ENCODE peak calls at places on chromosomes 13 and 19, in five cellular contexts. G is AG10803, R is astrocyte of the cerebellum, E is cardiac muscle cell, X is endothelial cell of umbilical vein. F is an unnamed sample.

GRCh38 chr13:69928262-69928661 is 179.4 kb upstream of the ATXN8OS start:
- DNase-seq in G (no peak), R (no peak), E (no peak), X (no peak), F (no peak)

GRCh38 chr13:55516610-55517009 is 1624.1 kb upstream of the PRR20A start:
- DNase-seq in G (no peak), R (no peak), E (no peak), X (no peak), F (no peak)

GRCh38 chr13:33642374-33643065 is 175.4 kb upstream of the RFC3 start:
- DNase-seq in G (peak; percentile 97), R (no peak), E (no peak), X (no peak), F (peak; percentile 95)

GRCh38 chr19:54388001-54388802 is 23.5 kb upstream of the LAIR1 start:
- DNase-seq in G (no peak), R (no peak), E (no peak), X (peak; percentile 26), F (no peak)

GRCh38 chr13:25267715-25268114 is 19.6 kb downstream of the MTMR6 start:
- DNase-seq in G (peak; percentile 12), R (no peak), E (no peak), X (peak; percentile 9), F (peak; percentile 50)

GRCh38 chr13:36965767-36966166 is 33.4 kb downstream of the ALG5 start:
- DNase-seq in G (peak; percentile 67), R (peak; percentile 16), E (no peak), X (peak; percentile 95), F (peak; percentile 86)

GRCh38 chr19:13796301-13797057 is 1.2 kb downstream of the ZSWIM4 start:
- DNase-seq in G (peak; percentile 95), R (peak; percentile 91), E (no peak), X (peak; percentile 94), F (peak; percentile 96)

GRCh38 chr13:114021464-114022308 is 47.8 kb upstream of the C13orf46 start:
- DNase-seq in G (no peak), R (no peak), E (no peak), X (no peak), F (no peak)

GRCh38 chr19:11058246-11059030 is 30.8 kb upstream of the LDLR start:
- DNase-seq in G (no peak), R (no peak), E (no peak), X (no peak), F (no peak)

GRCh38 chr19:3532154-3533019 is 6.6 kb upstream of the TEKTIP1 start:
- DNase-seq in G (no peak), R (no peak), E (no peak), X (no peak), F (no peak)

GRCh38 chr19:3533020-3533408 is 6.0 kb upstream of the TEKTIP1 start:
- DNase-seq in G (no peak), R (no peak), E (no peak), X (no peak), F (no peak)

GRCh38 chr19:3533563-3534216 is 5.3 kb upstream of the TEKTIP1 start:
- DNase-seq in G (no peak), R (no peak), E (no peak), X (no peak), F (no peak)

GRCh38 chr19:3530389-3530788 is 8.6 kb upstream of the TEKTIP1 start:
- DNase-seq in G (no peak), R (no peak), E (no peak), X (no peak), F (no peak)

DNA sequence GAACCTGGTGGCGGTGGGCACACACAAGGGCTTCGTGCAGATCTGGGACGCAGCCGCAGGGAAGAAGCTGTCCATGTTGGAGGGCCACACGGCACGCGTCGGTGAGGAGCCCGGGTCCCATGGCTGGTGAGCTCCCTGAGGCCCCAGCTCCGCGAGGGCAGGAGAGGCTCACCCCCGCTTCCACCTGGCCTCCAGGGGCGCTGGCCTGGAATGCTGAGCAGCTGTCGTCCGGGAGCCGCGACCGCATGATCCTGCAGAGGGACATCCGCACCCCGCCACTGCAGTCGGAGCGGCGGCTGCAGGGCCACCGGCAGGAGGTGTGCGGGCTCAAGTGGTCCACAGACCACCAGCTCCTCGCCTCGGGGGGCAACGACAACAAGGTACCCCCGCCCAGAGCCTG is 7.3 kb upstream of the TEKTIP1 start:
- DNase-seq in G (no peak), R (no peak), E (no peak), X (no peak), F (no peak)
- H3K4me3 ChIP-seq in G (no peak overlapping the region), R (no peak overlapping the region), E (no peak overlapping the region), X (no peak overlapping the region), F (no peak overlapping the region)

DNA sequence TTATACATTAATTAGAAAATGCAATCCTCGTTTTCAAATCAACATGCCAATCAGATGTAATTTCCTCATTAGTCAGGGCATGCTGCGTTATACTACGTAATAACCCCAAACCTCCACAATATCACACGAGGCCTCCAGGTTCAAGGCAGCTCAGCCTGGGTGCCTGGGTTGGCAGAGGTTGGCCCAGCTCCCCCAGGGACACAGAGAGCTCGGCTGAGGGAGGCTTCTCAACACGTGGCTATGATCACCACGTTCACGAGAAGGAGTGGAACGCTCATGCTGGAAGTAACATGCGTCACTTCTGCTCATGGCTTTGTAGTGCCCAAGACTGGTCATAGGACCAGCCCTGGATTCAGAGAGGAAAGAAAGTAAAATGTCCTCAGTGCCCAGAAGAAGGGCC is 144.9 kb upstream of the SOX1 start:
- DNase-seq in G (no peak), R (no peak), E (no peak), X (no peak), F (no peak)
- H3K4me3 ChIP-seq in G (no peak overlapping the region), R (no peak overlapping the region), E (no peak overlapping the region), X (no peak overlapping the region), F (no peak overlapping the region)

GRCh38 chr19:47107201-47107952 is 6.2 kb downstream of the ZC3H4 start:
- DNase-seq in G (no peak), R (no peak), E (no peak), X (peak; percentile 57), F (no peak)

GRCh38 chr19:47110521-47111080 is 3.0 kb downstream of the ZC3H4 start:
- DNase-seq in G (no peak), R (no peak), E (no peak), X (peak; percentile 30), F (no peak)

GRCh38 chr19:47107953-47108746 is 5.4 kb downstream of the ZC3H4 start:
- DNase-seq in G (peak; percentile 42), R (no peak), E (no peak), X (peak; percentile 18), F (no peak)

GRCh38 chr19:47109541-47110375 is 3.8 kb downstream of the ZC3H4 start:
- DNase-seq in G (peak; percentile 47), R (no peak), E (no peak), X (peak; percentile 89), F (peak; percentile 62)

GRCh38 chr19:47109177-47109540 is 4.4 kb downstream of the ZC3H4 start:
- DNase-seq in G (no peak), R (no peak), E (no peak), X (no peak), F (no peak)
- H3K4me3 ChIP-seq in G (peak overlapping the region; percentile 94), R (peak overlapping the region; percentile 96), E (no peak overlapping the region), X (peak overlapping the region; percentile 93), F (peak overlapping the region; percentile 98)

GRCh38 chr19:50325310-50326100 is 3.7 kb downstream of the KCNC3 start:
- DNase-seq in G (peak; percentile 16), R (no peak), E (peak; percentile 96), X (peak; percentile 60), F (peak; percentile 47)
- H3K4me3 ChIP-seq in G (no peak overlapping the region), R (no peak overlapping the region), E (peak overlapping the region; percentile 9), X (no peak overlapping the region), F (no peak overlapping the region)

GRCh38 chr19:48750351-48750750 is 2.1 kb downstream of the FUT1 start:
- DNase-seq in G (no peak), R (no peak), E (no peak), X (no peak), F (no peak)

GRCh38 chr19:48746120-48746519 is 589 bp downstream of the IZUMO1 start:
- DNase-seq in G (no peak), R (no peak), E (no peak), X (no peak), F (no peak)

GRCh38 chr19:48749571-48750198 is 2.8 kb downstream of the FUT1 start:
- DNase-seq in G (no peak), R (no peak), E (no peak), X (no peak), F (no peak)

GRCh38 chr19:48745208-48745995 is 1.3 kb downstream of the IZUMO1 start:
- DNase-seq in G (peak; percentile 43), R (peak; percentile 23), E (peak; percentile 68), X (peak; percentile 56), F (peak; percentile 72)

DNA sequence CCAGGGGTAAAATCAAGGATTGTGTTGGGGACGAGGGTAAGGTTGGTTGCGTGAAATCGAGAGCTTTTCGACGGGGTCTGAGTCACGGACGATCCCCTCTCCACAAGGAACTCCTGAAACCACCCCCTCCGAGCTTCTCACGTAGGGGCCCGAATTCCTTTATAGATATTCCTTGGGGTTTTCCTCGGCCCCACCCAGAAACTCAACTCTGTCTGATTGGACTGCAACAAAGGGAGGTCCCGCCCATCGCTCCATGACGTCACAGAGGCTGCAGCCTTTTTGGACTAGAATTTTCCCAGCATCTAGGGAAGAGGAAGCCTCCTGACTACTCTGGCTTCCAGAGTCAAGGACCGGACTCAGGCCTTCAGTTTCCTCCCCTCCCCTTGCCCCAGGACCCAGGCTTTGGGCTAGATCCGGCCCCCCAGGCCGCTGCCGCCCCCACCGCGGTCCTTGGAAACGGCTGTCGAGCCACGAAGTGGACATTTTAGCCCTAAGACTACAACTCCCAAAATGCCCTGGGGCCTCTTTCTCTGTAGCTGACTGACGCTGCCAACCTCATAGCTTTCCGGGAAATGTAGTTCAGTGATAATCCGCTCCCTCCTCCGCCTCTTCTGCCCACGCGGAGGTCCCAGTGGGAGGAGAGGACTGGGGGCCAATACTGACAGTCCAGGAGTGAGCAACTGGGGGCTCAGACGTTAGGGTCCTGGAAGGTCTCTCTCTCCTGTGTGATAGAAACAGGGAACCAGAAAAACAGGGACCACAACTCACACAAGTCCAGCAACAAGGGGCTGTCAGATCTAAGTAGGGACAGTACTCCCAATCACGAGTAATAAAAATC is at the start of gene IZUMO1:
- DNase-seq in G (peak; percentile 67), R (peak; percentile 74), E (peak; percentile 82), X (peak; percentile 95), F (peak; percentile 95)
- H3K4me3 ChIP-seq in G (peak within 1 kb of the TSS; percentile 59), R (peak within 1 kb of the TSS; percentile 51), E (peak within 1 kb of the TSS; percentile 33), X (peak within 1 kb of the TSS; percentile 71), F (peak within 1 kb of the TSS; percentile 52)

F was measured in fibroblast of pulmonary artery.